ENCODE peak calls at places on chromosomes 3 and 15, in five cellular contexts. W is GM23338, C is neural progenitor cell, V is GM23248, S is PC-3. R is an unnamed sample. For H4K20me1 and H3F3A, the result is how much of the 10 kb centered on the place peaks cover.

GRCh38 chr15:32799904-32800535 is 82.2 kb downstream of the GREM1 start:
- DNase-seq in W (no peak), C (no peak), V (no peak), S (no peak), R (no peak)

GRCh38 chr3:180910823-180911222 is 1.6 kb upstream of the FXR1 start:
- DNase-seq in W (no peak), C (no peak), V (no peak), S (no peak), R (no peak)

GRCh38 chr3:117610156-117610555 is 900.6 kb downstream of the TUSC7 start:
- DNase-seq in W (no peak), C (no peak), V (no peak), S (no peak), R (no peak)

GRCh38 chr3:112360574-112360973 is 27.6 kb downstream of the CD200 start:
- DNase-seq in W (no peak), C (no peak), V (peak), S (no peak), R (no peak)

GRCh38 chr15:60370804-60371700 is 26.7 kb downstream of the ANXA2 start:
- DNase-seq in W (no peak), C (no peak), V (peak), S (peak), R (peak)

GRCh38 chr15:101266034-101266433 is 11.3 kb downstream of the SELENOS start:
- DNase-seq in W (no peak), C (no peak), V (peak), S (no peak), R (no peak)

GRCh38 chr3:143185401-143185800 is 65.8 kb downstream of the CHST2 start:
- DNase-seq in W (no peak), C (no peak), V (no peak), S (no peak), R (no peak)

GRCh38 chr15:55916666-55917409 is 76.6 kb downstream of the NEDD4 start:
- DNase-seq in W (no peak), C (peak), V (peak), S (peak), R (no peak)

GRCh38 chr3:123559040-123559861 is 25.6 kb downstream of the HACD2 start:
- DNase-seq in W (peak), C (peak), V (peak), S (peak), R (no peak)

GRCh38 chr3:103388214-103388613 is 953.4 kb downstream of the ZPLD1 start:
- DNase-seq in W (no peak), C (no peak), V (peak), S (no peak), R (peak)

GRCh38 chr15:60070838-60071493 is 66.9 kb downstream of the FOXB1 start:
- DNase-seq in W (no peak), C (no peak), V (peak), S (peak), R (peak)

GRCh38 chr3:138009476-138010272 is at the start of gene CLDN18:
- DNase-seq in W (peak), C (no peak), V (no peak), S (no peak), R (no peak)

GRCh38 chr15:74032606-74033561 is 38.4 kb downstream of the PML start:
- DNase-seq in W (no peak), C (no peak), V (no peak), S (no peak), R (no peak)

GRCh38 chr3:176796371-176796770 is 400.9 kb downstream of the TBL1XR1 start:
- DNase-seq in W (no peak), C (no peak), V (peak), S (peak), R (peak)

GRCh38 chr3:194985031-194985578 is 285.9 kb downstream of the XXYLT1 start:
- DNase-seq in W (peak), C (peak), V (peak), S (peak), R (no peak)

GRCh38 chr3:131470377-131470776 is 32.4 kb downstream of the MRPL3 start:
- DNase-seq in W (no peak), C (no peak), V (no peak), S (no peak), R (no peak)

GRCh38 chr15:63258658-63259057 is 18.7 kb upstream of the APH1B start:
- DNase-seq in W (no peak), C (no peak), V (no peak), S (no peak), R (no peak)

GRCh38 chr3:127784865-127785710 is 37.2 kb downstream of the MGLL start:
- DNase-seq in W (no peak), C (no peak), V (no peak), S (no peak), R (no peak)

GRCh38 chr3:152271465-152272035 is 2.8 kb downstream of the MBNL1 start:
- DNase-seq in W (no peak), C (no peak), V (peak), S (no peak), R (no peak)

GRCh38 chr15:40845511-40846284 is 1.9 kb downstream of the SPINT1 start:
- DNase-seq in W (peak), C (no peak), V (no peak), S (peak), R (peak)

GRCh38 chr3:125140011-125140813 is 72.3 kb downstream of the SLC12A8 start:
- DNase-seq in W (no peak), C (no peak), V (peak), S (no peak), R (peak)

GRCh38 chr3:147653309-147653923 is 244.3 kb downstream of the ZIC1 start:
- DNase-seq in W (no peak), C (peak), V (peak), S (no peak), R (no peak)

GRCh38 chr3:120113128-120114116 is 19.2 kb upstream of the GSK3B start:
- DNase-seq in W (no peak), C (no peak), V (peak), S (peak), R (peak)

GRCh38 chr3:23664459-23664858 is 141.3 kb upstream of the UBE2E1 start:
- DNase-seq in W (no peak), C (no peak), V (peak), S (peak), R (no peak)

GRCh38 chr3:38640661-38641441 is 8.6 kb downstream of the SCN5A start:
- DNase-seq in W (peak), C (peak), V (no peak), S (no peak), R (no peak)

GRCh38 chr3:197718904-197719303 is 17.8 kb downstream of the RUBCN start:
- DNase-seq in W (no peak), C (no peak), V (peak), S (peak), R (peak)

GRCh38 chr15:78061963-78062427 is 15.5 kb downstream of the TBC1D2B start:
- DNase-seq in W (no peak), C (no peak), V (peak), S (peak), R (no peak)

GRCh38 chr15:56944485-56944884 is 26.0 kb downstream of the TCF12 start:
- DNase-seq in W (no peak), C (no peak), V (no peak), S (no peak), R (no peak)

GRCh38 chr15:56939257-56939656 is 20.8 kb downstream of the TCF12 start:
- DNase-seq in W (no peak), C (no peak), V (peak), S (no peak), R (no peak)

GRCh38 chr15:56943398-56943797 is 25.0 kb downstream of the TCF12 start:
- DNase-seq in W (no peak), C (no peak), V (peak), S (no peak), R (no peak)

GRCh38 chr15:56940388-56940787 is 21.9 kb downstream of the TCF12 start:
- DNase-seq in W (no peak), C (no peak), V (no peak), S (no peak), R (no peak)

DNA sequence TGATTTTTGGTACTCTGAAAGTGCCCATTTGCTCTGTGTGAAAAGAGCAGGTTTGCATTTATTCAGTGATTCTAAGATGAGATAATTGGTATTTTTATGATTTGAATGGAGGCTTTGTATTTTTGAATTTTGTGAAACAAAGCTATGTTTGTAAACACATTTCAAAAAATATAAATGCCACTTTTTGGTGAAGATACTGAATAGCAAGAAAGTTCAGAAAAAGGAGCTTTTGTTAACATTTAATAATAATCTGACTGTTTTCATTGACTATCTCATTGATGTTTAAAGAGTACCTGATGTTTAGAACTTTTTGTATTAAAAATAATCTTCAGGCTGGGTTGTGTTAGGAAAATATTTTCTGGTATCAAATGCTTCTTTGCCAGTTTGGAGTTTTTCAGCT is 23.7 kb downstream of the TCF12 start:
- DNase-seq in W (no peak), C (no peak), V (no peak), S (no peak), R (no peak)
- H4K20me1 ChIP-seq in W (under half), C (half or more), V (under half), S (under half), R (under half)

GRCh38 chr3:172151610-172152293 is 112.4 kb downstream of the FNDC3B start:
- DNase-seq in W (no peak), C (no peak), V (no peak), S (no peak), R (no peak)
- H3F3A ChIP-seq in W (under half), C (under half), V (half or more), S (under half), R (half or more)

DNA sequence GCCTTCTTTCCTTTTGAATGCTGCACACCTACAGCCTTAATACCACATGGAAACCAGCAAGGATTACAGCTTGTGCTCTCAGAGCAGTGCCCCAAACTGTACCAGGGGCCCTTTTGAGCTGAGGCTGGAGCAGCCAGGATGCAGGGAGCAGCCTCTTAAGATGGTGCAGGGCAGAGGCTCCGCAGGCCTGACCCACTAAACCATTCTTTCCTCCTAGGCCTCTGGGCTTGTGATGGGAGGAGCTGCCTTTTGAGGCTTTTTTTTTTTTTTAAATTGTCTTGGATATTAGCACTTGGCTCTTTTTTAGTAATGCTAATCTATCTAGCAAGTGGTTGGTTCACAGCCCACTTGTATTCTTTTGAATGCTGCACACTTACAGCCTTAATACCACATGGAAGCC is 37.7 kb downstream of the PFN2 start:
- DNase-seq in W (no peak), C (no peak), V (no peak), S (no peak), R (no peak)
- H4K20me1 ChIP-seq in W (under half), C (under half), V (under half), S (under half), R (under half)

GRCh38 chr15:68300115-68300940 is 22.8 kb downstream of the FEM1B start:
- DNase-seq in W (no peak), C (no peak), V (peak), S (no peak), R (no peak)
- H3F3A ChIP-seq in W (under half), C (under half), V (half or more), S (under half), R (under half)

GRCh38 chr15:57218826-57219576 is 157.3 kb upstream of the CGNL1 start:
- DNase-seq in W (peak), C (peak), V (peak), S (no peak), R (no peak)

GRCh38 chr15:57215371-57215770 is 160.9 kb upstream of the CGNL1 start:
- DNase-seq in W (no peak), C (no peak), V (peak), S (no peak), R (no peak)

GRCh38 chr15:57216288-57216687 is 160.0 kb upstream of the CGNL1 start:
- DNase-seq in W (no peak), C (peak), V (peak), S (peak), R (no peak)

GRCh38 chr15:57220220-57220619 is 156.1 kb upstream of the CGNL1 start:
- DNase-seq in W (no peak), C (no peak), V (peak), S (no peak), R (no peak)

GRCh38 chr15:57217716-57218598 is 158.3 kb upstream of the CGNL1 start:
- DNase-seq in W (no peak), C (peak), V (peak), S (no peak), R (no peak)
- H4K20me1 ChIP-seq in W (under half), C (under half), V (under half), S (under half), R (under half)

GRCh38 chr3:187063286-187064081 is 75.8 kb downstream of the RPL39L start:
- DNase-seq in W (peak), C (no peak), V (no peak), S (peak), R (peak)
- H3F3A ChIP-seq in W (under half), C (under half), V (under half), S (under half), R (under half)

GRCh38 chr15:98906712-98907083 is 100.9 kb downstream of the PGPEP1L start:
- DNase-seq in W (no peak), C (no peak), V (peak), S (peak), R (peak)
- H4K20me1 ChIP-seq in W (under half), C (under half), V (under half), S (under half), R (under half)

GRCh38 chr3:59425942-59426341 is 376.1 kb upstream of the CFAP20DC start:
- DNase-seq in W (no peak), C (no peak), V (no peak), S (no peak), R (no peak)

GRCh38 chr3:59432676-59433075 is 382.9 kb upstream of the CFAP20DC start:
- DNase-seq in W (no peak), C (no peak), V (peak), S (peak), R (no peak)

GRCh38 chr3:59426851-59427565 is 377.2 kb upstream of the CFAP20DC start:
- DNase-seq in W (no peak), C (no peak), V (peak), S (peak), R (no peak)

GRCh38 chr3:59425371-59425770 is 375.5 kb upstream of the CFAP20DC start:
- DNase-seq in W (no peak), C (no peak), V (peak), S (peak), R (no peak)

DNA sequence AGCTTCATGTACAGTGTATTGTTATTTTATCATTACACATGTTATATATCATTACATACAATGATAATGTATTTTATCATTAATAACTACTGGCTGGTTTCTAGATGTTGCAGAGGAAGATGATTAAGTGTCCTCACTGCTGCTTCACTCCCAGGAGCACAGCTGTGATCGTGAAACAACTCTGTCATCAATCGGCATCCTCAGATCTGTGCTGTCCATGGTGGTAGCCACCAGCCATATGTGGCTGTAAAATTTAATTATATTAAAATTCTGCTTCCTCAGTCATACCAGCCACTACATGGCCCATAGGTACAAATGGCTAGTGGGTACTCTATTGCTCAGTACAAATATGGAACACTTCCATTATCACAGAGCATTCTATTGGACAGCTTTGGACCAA is 379.4 kb upstream of the CFAP20DC start:
- DNase-seq in W (no peak), C (no peak), V (peak), S (no peak), R (no peak)
- H3F3A ChIP-seq in W (under half), C (under half), V (under half), S (under half), R (under half)

R was measured in PC-9.